ENCODE peak calls at places on chromosomes 4 and X, in five cellular contexts. O is AG09309, T is AG04450, R is Peyer's patch, K is gastrocnemius medialis. D is an unnamed sample.

GRCh38 chr4:173489514-173489913 is 40.5 kb downstream of the HAND2 start:
- DNase-seq in O (peak), T (peak), R (no peak), K (no peak), D (no peak)

GRCh38 chrX:106608016-106608415 is 3.8 kb upstream of the RADX start:
- DNase-seq in O (no peak), T (no peak), R (no peak), K (no peak), D (no peak)

GRCh38 chr4:151990201-151990600 is 229.4 kb upstream of the GATB start:
- DNase-seq in O (peak), T (no peak), R (no peak), K (no peak), D (no peak)

GRCh38 chr4:3613980-3614730 is 81.9 kb upstream of the LRPAP1 start:
- DNase-seq in O (no peak), T (no peak), R (peak), K (no peak), D (no peak)

GRCh38 chrX:12548746-12549145 is 242.5 kb upstream of the PRPS2 start:
- DNase-seq in O (no peak), T (peak), R (no peak), K (no peak), D (no peak)

GRCh38 chrX:3346436-3347329 is at the start of gene MXRA5:
- DNase-seq in O (peak), T (no peak), R (no peak), K (no peak), D (no peak)

GRCh38 chrX:66004928-66005831 is 34.7 kb downstream of the VSIG4 start:
- DNase-seq in O (no peak), T (no peak), R (no peak), K (no peak), D (no peak)

GRCh38 chr4:8554555-8555100 is 25.6 kb upstream of the GPR78 start:
- DNase-seq in O (no peak), T (no peak), R (no peak), K (no peak), D (no peak)

GRCh38 chr4:100268807-100269206 is 78.5 kb upstream of the DDIT4L start:
- DNase-seq in O (no peak), T (no peak), R (no peak), K (no peak), D (no peak)

GRCh38 chr4:107153956-107154355 is 117.8 kb upstream of the DKK2 start:
- DNase-seq in O (no peak), T (no peak), R (no peak), K (no peak), D (no peak)
- H3K4me3 ChIP-seq in O (no peak), T (no peak), R (no peak), K (no peak), D (no peak)

DNA sequence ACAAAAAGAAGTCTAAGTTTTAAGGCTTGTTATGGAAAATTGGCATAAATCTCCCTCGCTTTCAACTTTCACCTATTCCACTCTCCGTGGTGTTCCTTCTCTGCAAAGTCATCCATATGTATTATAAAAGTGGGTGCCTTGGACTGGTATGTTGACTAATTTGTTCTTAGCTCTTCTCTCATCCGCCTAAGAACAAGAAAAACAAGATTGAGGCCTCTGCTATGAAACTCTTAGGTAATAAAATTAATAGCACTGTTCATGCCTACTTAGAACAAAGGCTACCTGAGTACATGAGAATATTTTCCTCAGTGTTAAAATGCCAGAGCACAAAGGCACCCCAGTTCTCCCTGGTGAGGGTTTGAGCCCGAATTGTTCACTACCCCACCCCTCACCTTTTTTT is 1.3 kb downstream of the CNGA1 start:
- DNase-seq in O (no peak), T (no peak), R (no peak), K (no peak), D (no peak)
- TF ChIP-seq CTCF in O (no peak), T (no peak), R (no peak), K (no peak), D (no peak)

GRCh38 chr4:87012265-87012953 is 77.6 kb downstream of the AFF1 start:
- DNase-seq in O (no peak), T (no peak), R (no peak), K (no peak), D (no peak)
- H3K4me3 ChIP-seq in O (no peak), T (no peak), R (no peak), K (peak), D (peak)

GRCh38 chr4:119684463-119684862 is 55.9 kb upstream of the PDE5A start:
- DNase-seq in O (no peak), T (no peak), R (no peak), K (no peak), D (no peak)

GRCh38 chr4:119683518-119683917 is 54.9 kb upstream of the PDE5A start:
- DNase-seq in O (no peak), T (peak), R (no peak), K (no peak), D (no peak)

GRCh38 chr4:119679251-119679650 is 50.6 kb upstream of the PDE5A start:
- DNase-seq in O (no peak), T (no peak), R (no peak), K (no peak), D (no peak)

GRCh38 chr4:119678761-119679160 is 50.2 kb upstream of the PDE5A start:
- DNase-seq in O (no peak), T (no peak), R (no peak), K (no peak), D (no peak)

DNA sequence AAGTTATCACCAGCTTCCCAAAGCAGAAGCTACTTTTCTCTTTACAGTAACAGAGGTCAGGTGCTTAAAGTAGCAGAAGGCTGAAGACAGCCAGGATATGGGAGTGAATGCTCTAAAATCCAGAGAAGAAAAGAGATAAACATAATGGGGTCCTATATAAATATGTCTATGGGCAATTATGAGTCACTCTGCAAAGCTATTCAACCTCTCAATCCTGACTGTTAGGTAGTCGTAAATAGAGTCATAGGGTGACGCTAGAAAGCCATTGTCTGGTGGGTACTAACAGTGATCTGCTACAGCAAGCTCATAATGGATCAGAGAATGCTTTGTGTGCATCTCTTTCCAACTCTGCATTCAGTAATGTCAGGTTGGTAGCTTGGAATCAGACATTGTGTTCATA is 53.5 kb upstream of the PDE5A start:
- DNase-seq in O (no peak), T (no peak), R (no peak), K (no peak), D (no peak)
- TF ChIP-seq CTCF in O (no peak), T (no peak), R (no peak), K (no peak), D (no peak)

D was measured in epithelial cell of proximal tubule.